ENCODE peak calls at places on chromosomes 16 and 17, in four cellular contexts. O is uterus, J is adrenal gland, E is lower leg skin. B is an unnamed sample.

GRCh38 chr17:64498308-64499203 is 1.7 kb upstream of the POLG2 start:
- DNase-seq in O (no peak), J (no peak), E (no peak), B (no peak)

GRCh38 chr17:1709971-1710806 is at the start of gene TLCD2:
- DNase-seq in O (peak), J (peak), E (peak), B (peak)

GRCh38 chr16:81583893-81584705 is 139.5 kb downstream of the CMIP start:
- DNase-seq in O (no peak), J (peak), E (peak), B (no peak)

GRCh38 chr17:65158081-65158480 is 20.9 kb downstream of the RGS9 start:
- DNase-seq in O (no peak), J (no peak), E (no peak), B (no peak)

GRCh38 chr16:88299751-88300462 is 82.9 kb upstream of the ZNF469 start:
- DNase-seq in O (no peak), J (no peak), E (no peak), B (no peak)

GRCh38 chr16:10037771-10038170 is 144.5 kb downstream of the GRIN2A start:
- DNase-seq in O (no peak), J (no peak), E (no peak), B (no peak)

GRCh38 chr16:77782694-77783093 is 5.7 kb upstream of the VAT1L start:
- DNase-seq in O (no peak), J (peak), E (no peak), B (peak)

GRCh38 chr16:17451835-17452234 is 18.9 kb downstream of the XYLT1 start:
- DNase-seq in O (no peak), J (no peak), E (no peak), B (no peak)

GRCh38 chr17:29613371-29613837 is 9.3 kb downstream of the CORO6 start:
- DNase-seq in O (peak), J (peak), E (peak), B (peak)

GRCh38 chr16:5790512-5790911 is 692.9 kb upstream of the EEF2KMT start:
- DNase-seq in O (no peak), J (no peak), E (no peak), B (no peak)

GRCh38 chr16:53708490-53708889 is 4.5 kb downstream of the FTO start:
- DNase-seq in O (no peak), J (no peak), E (no peak), B (no peak)

GRCh38 chr17:43599046-43599395 is 52.9 kb upstream of the ETV4 start:
- DNase-seq in O (no peak), J (no peak), E (no peak), B (no peak)

GRCh38 chr17:1590031-1590746 is 27.6 kb upstream of the PITPNA start:
- DNase-seq in O (peak), J (peak), E (no peak), B (peak)

GRCh38 chr16:49918257-49918656 is 62.3 kb upstream of the ZNF423 start:
- DNase-seq in O (no peak), J (no peak), E (no peak), B (no peak)

DNA sequence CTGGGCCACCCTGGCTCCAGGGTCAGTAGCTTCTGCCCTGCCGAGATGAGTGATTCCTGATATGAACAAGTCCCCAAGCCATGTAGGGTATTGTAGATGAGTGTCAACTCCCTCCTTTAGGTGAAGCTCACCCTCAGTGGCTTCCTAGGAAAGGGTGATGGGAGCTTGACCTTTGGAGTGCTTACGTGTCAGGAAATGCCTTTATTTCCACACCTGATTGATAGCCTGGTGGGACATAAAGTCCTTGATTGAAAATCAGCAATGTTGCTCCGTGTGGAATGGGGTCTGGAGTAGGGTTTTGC is 58.4 kb downstream of the USP43 start:
- DNase-seq in O (no peak), J (no peak), E (no peak), B (no peak)
- TF ChIP-seq POLR2A in O (no peak), J (no peak), E (no peak), B (no peak)

GRCh38 chr16:24988137-24988535 is 27.0 kb downstream of the ARHGAP17 start:
- DNase-seq in O (no peak), J (no peak), E (no peak), B (no peak)

GRCh38 chr16:24984903-24985675 is 30.1 kb downstream of the ARHGAP17 start:
- DNase-seq in O (no peak), J (no peak), E (no peak), B (no peak)

GRCh38 chr16:24988593-24989338 is 26.4 kb downstream of the ARHGAP17 start:
- DNase-seq in O (peak), J (peak), E (no peak), B (peak)

GRCh38 chr16:24984101-24984500 is 31.1 kb downstream of the ARHGAP17 start:
- DNase-seq in O (no peak), J (no peak), E (no peak), B (no peak)

GRCh38 chr16:24986512-24987303 is 28.5 kb downstream of the ARHGAP17 start:
- DNase-seq in O (no peak), J (peak), E (no peak), B (peak)
- TF ChIP-seq POLR2A in O (no peak), J (no peak), E (no peak), B (no peak)

GRCh38 chr16:51040637-51041036 is 110.4 kb downstream of the SALL1 start:
- DNase-seq in O (no peak), J (no peak), E (no peak), B (no peak)

GRCh38 chr16:51041546-51041945 is 109.5 kb downstream of the SALL1 start:
- DNase-seq in O (no peak), J (no peak), E (no peak), B (no peak)

GRCh38 chr16:51048544-51048943 is 102.5 kb downstream of the SALL1 start:
- DNase-seq in O (no peak), J (no peak), E (peak), B (peak)

GRCh38 chr16:51049276-51049675 is 101.8 kb downstream of the SALL1 start:
- DNase-seq in O (no peak), J (no peak), E (peak), B (no peak)

GRCh38 chr16:51045186-51045585 is 105.9 kb downstream of the SALL1 start:
- DNase-seq in O (no peak), J (no peak), E (peak), B (no peak)
- TF ChIP-seq POLR2A in O (no peak), J (no peak), E (no peak), B (no peak)

DNA sequence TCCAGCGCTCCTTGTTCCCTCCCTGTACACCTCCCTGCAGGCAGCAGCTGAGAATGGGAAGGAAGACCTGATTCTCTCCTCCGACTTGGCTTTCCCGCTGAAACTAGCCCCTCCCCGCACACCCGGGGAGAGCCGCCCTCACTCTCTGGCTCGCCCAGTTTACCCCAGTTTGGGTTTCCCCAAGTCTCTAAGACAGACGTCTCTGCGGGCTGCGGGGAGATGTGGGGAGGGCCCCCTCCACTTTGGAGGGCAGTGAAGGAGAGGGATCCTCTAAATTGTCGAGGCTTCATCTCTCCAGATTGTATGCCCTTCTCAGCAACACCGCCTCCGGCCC is 797 bp downstream of the GRB7 start:
- DNase-seq in O (no peak), J (no peak), E (no peak), B (no peak)
- TF ChIP-seq POLR2A in O (no peak), J (no peak), E (no peak), B (no peak)

B was measured in erythroblast.